ENCODE peak calls at places on chromosomes 7 and 10, in seven cellular contexts. V is adrenal gland, S is RWPE1, R is keratinocyte, I is fibroblast of mammary gland, T is ovary, B is brain microvascular endothelial cell. W is an unnamed sample.

GRCh38 chr7:91656486-91657237 is 223.8 kb downstream of the MTERF1 start:
- DNase-seq in V (no peak), S (no peak), R (no peak), I (peak), T (no peak), B (no peak), W (peak)

GRCh38 chr7:74023037-74023436 is 4.9 kb upstream of the ELN start:
- DNase-seq in V (peak), S (peak), R (no peak), I (peak), T (peak), B (peak), W (peak)

GRCh38 chr10:35413985-35414861 is 77.9 kb downstream of the CCNY start:
- DNase-seq in V (no peak), S (no peak), R (no peak), I (peak), T (no peak), B (peak), W (no peak)

GRCh38 chr7:110051386-110051785 is 1039.5 kb upstream of the LRRN3 start:
- DNase-seq in V (no peak), S (no peak), R (no peak), I (no peak), T (no peak), B (no peak), W (no peak)

GRCh38 chr7:80666376-80666775 is 27.9 kb downstream of the CD36 start:
- DNase-seq in V (no peak), S (no peak), R (no peak), I (no peak), T (no peak), B (no peak), W (no peak)

GRCh38 chr7:25455649-25456251 is 227.5 kb upstream of the NPVF start:
- DNase-seq in V (no peak), S (no peak), R (no peak), I (no peak), T (no peak), B (no peak), W (no peak)

GRCh38 chr7:128867842-128868623 is 5.4 kb downstream of the ATP6V1F start:
- DNase-seq in V (no peak), S (no peak), R (peak), I (no peak), T (no peak), B (peak), W (no peak)

GRCh38 chr10:125633517-125633999 is 49.4 kb downstream of the TEX36 start:
- DNase-seq in V (no peak), S (peak), R (no peak), I (no peak), T (no peak), B (no peak), W (no peak)

GRCh38 chr7:96837583-96837982 is 127.9 kb upstream of the SEM1 start:
- DNase-seq in V (no peak), S (no peak), R (no peak), I (no peak), T (no peak), B (no peak), W (no peak)

GRCh38 chr7:73423519-73424485 is 9.8 kb upstream of the FZD9 start:
- DNase-seq in V (no peak), S (no peak), R (no peak), I (no peak), T (peak), B (peak), W (no peak)

GRCh38 chr10:4453950-4454349 is 372.1 kb upstream of the AKR1E2 start:
- DNase-seq in V (no peak), S (no peak), R (no peak), I (no peak), T (no peak), B (no peak), W (no peak)

GRCh38 chr10:12719365-12719764 is 282.1 kb downstream of the CCDC3 start:
- DNase-seq in V (no peak), S (peak), R (no peak), I (peak), T (no peak), B (no peak), W (no peak)

GRCh38 chr10:2145486-2145885 is 408.2 kb upstream of the ADARB2 start:
- DNase-seq in V (no peak), S (no peak), R (no peak), I (no peak), T (no peak), B (no peak), W (no peak)

GRCh38 chr7:107846324-107846723 is 43.3 kb upstream of the SLC26A3 start:
- DNase-seq in V (no peak), S (no peak), R (no peak), I (no peak), T (no peak), B (no peak), W (no peak)

GRCh38 chr7:22811746-22812280 is 10.8 kb downstream of the TOMM7 start:
- DNase-seq in V (no peak), S (no peak), R (no peak), I (no peak), T (no peak), B (no peak), W (peak)

GRCh38 chr7:93461350-93461749 is 113.2 kb downstream of the CALCR start:
- DNase-seq in V (no peak), S (peak), R (no peak), I (no peak), T (no peak), B (no peak), W (no peak)

GRCh38 chr7:66281678-66282593 is 76.8 kb downstream of the TPST1 start:
- DNase-seq in V (peak), S (peak), R (peak), I (peak), T (no peak), B (peak), W (peak)

GRCh38 chr10:122876493-122876855 is 2.9 kb downstream of the FAM24B start:
- DNase-seq in V (no peak), S (no peak), R (no peak), I (no peak), T (no peak), B (no peak), W (no peak)

GRCh38 chr10:35563266-35563891 is 41.8 kb upstream of the GJD4 start:
- DNase-seq in V (no peak), S (peak), R (peak), I (peak), T (peak), B (peak), W (peak)

GRCh38 chr10:68333452-68333851 is 724 bp upstream of the PBLD start:
- DNase-seq in V (no peak), S (no peak), R (no peak), I (no peak), T (no peak), B (no peak), W (no peak)

GRCh38 chr10:14569274-14570060 is 205.2 kb downstream of the FAM107B start:
- DNase-seq in V (peak), S (no peak), R (no peak), I (no peak), T (no peak), B (no peak), W (no peak)

GRCh38 chr7:39357648-39358047 is 208.6 kb upstream of the YAE1 start:
- DNase-seq in V (no peak), S (no peak), R (no peak), I (no peak), T (no peak), B (no peak), W (no peak)
- TF ChIP-seq CTCF in V (no peak), S (no peak), R (peak), I (peak), T (no peak), B (peak), W (peak)

GRCh38 chr7:28956608-28957063 is 1.5 kb downstream of the TRIL start:
- DNase-seq in V (no peak), S (peak), R (no peak), I (peak), T (peak), B (no peak), W (no peak)
- TF ChIP-seq CTCF in V (peak), S (peak), R (peak), I (peak), T (peak), B (peak), W (peak)

DNA sequence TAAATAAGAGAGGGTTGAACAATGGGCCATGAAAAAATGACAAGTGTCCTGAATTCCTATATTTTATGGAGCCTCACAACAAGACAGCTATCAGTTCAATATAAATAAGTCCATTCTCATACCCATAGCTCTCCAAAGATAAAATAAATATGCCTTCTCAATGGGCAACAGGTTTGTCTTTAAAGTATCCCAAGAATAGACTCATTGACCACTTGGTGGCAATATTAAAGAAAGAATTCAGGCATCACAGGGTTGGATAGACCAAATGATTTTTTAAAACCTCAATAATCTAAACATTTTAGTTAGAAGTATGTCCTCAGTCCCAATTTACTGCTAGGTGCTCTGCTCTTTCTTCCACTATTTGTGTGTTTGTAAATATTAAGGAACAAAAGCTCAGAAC is 165.1 kb upstream of the WNT16 start:
- DNase-seq in V (no peak), S (no peak), R (no peak), I (no peak), T (no peak), B (no peak), W (no peak)
- TF ChIP-seq CTCF in V (no peak), S (no peak), R (no peak), I (no peak), T (no peak), B (no peak), W (no peak)

DNA sequence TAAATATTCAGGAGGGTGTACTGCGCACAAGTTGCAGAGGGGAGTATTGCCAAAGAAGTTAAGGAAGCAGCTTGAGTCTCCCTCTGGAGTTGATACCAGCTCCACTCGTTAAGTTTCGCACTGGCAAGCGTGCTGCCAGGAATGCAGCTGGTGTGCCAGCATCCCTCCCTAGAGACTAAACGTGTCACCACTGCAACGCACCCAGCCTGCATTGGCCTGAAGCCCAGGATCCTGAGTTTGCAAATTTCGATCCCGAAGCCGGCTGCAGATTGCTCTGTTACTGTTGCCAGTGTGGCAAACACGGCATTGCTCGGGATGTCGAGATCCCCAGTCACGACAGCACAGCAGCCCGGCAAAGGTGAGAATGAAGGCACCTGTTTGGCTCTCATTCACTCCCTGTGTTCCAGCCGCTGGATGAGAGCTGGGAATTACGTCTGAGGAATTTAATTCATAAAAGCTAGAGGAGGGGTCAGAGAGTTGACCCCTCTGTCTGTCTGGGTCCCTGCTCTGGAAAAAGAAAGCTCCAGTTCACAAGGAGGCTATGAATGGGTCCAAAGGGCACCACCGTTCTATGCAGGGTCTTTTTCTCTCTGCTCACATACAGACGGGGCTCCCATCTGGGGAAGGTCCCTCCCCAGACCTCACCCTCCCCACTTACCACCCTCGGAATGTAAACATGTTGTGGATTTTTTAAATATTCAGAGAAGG is 61.0 kb downstream of the NRP1 start:
- DNase-seq in V (peak), S (peak), R (no peak), I (peak), T (peak), B (peak), W (peak)
- TF ChIP-seq CTCF in V (no peak), S (peak), R (peak), I (peak), T (no peak), B (peak), W (peak)

DNA sequence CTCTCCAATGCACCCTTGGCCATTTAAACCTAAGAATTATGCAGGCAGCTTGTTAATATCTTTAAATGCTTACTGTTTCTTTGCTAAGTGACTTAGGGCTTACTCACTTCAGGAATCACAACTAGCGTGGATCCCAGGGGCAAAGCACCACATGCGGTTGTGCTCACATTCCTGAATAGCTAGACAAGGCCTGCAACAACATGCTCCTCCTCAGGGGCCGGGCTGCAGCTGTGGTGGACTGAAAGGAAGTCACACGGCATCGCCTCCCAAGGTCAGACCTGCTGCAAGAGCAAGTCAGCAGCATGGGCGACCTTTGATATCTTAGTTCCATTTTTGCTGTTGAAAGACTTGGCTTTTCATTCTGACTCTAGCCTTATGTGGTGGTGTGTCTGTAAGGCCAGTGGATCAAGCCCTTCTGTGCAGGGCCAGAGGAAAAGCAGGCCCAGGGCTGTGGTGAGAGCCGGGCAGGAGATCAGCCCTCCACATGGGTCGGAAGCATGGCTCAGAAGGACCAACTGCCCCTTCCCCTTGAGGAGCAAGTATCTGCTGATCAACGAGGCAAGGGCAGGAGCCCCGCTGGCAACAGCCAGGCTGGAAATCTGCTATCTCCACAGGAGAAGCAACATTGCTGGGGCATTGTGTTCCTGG is 92.0 kb upstream of the MBL2 start:
- DNase-seq in V (peak), S (peak), R (peak), I (peak), T (peak), B (peak), W (no peak)
- TF ChIP-seq CTCF in V (no peak), S (no peak), R (no peak), I (no peak), T (no peak), B (no peak), W (no peak)

W was measured in AG09319.